ENCODE peak calls at places on chromosomes 13 and 19, in four cellular contexts. P, Z, G and A are unnamed samples.

GRCh38 chr13:27005556-27005955 is 166.1 kb downstream of the USP12 start:
- DNase-seq in Z (no peak), G (no peak), P (no peak), A (no peak)

GRCh38 chr13:74067818-74068217 is 66.4 kb downstream of the KLF12 start:
- DNase-seq in P (no peak), G (no peak), Z (no peak), A (no peak)

GRCh38 chr13:112746044-112746443 is 56.2 kb downstream of the ATP11A start:
- DNase-seq in Z (no peak), P (no peak), G (no peak), A (no peak)

GRCh38 chr13:50060718-50061117 is 45.5 kb downstream of the KCNRG start:
- DNase-seq in G (no peak), Z (no peak), P (no peak), A (no peak)

GRCh38 chr13:79398915-79399314 is 7.1 kb downstream of the RBM26 start:
- DNase-seq in Z (peak; percentile 36), P (no peak), G (no peak), A (no peak)

GRCh38 chr13:59880468-59880867 is 283.3 kb downstream of the DIAPH3 start:
- DNase-seq in G (no peak), P (no peak), Z (no peak), A (no peak)

GRCh38 chr13:33228645-33229445 is 56.7 kb downstream of the STARD13 start:
- DNase-seq in G (no peak), P (peak; percentile 62), Z (peak; percentile 32), A (peak; percentile 71)

GRCh38 chr13:20940083-20940482 is 37.5 kb upstream of the XPO4 start:
- DNase-seq in P (peak; percentile 83), Z (no peak), G (no peak), A (no peak)

GRCh38 chr19:30227661-30228112 is 144.5 kb upstream of the ZNF536 start:
- DNase-seq in G (peak; percentile 87), P (peak; percentile 17), Z (peak; percentile 66), A (peak; percentile 36)

GRCh38 chr13:31207630-31208549 is 8.1 kb downstream of the B3GLCT start:
- DNase-seq in Z (no peak), G (no peak), P (no peak), A (no peak)

GRCh38 chr19:6393982-6394412 is 1.0 kb upstream of the GTF2F1 start:
- DNase-seq in Z (no peak), P (no peak), G (no peak), A (no peak)

GRCh38 chr19:33175886-33176669 is 18.1 kb upstream of the LRP3 start:
- DNase-seq in G (peak; percentile 55), P (peak; percentile 61), Z (no peak), A (no peak)

GRCh38 chr13:76600086-76600485 is 286.1 kb downstream of the KCTD12 start:
- DNase-seq in Z (no peak), P (no peak), G (no peak), A (peak; percentile 71)

GRCh38 chr13:36163809-36164308 is 32.7 kb upstream of the DCLK1 start:
- DNase-seq in Z (peak; percentile 3), P (no peak), G (no peak), A (no peak)

GRCh38 chr13:111027481-111028439 is 87.3 kb upstream of the ARHGEF7 start:
- DNase-seq in P (peak; percentile 6), G (peak; percentile 28), Z (no peak), A (no peak)

GRCh38 chr13:48144413-48145035 is 49.6 kb upstream of the MED4 start:
- DNase-seq in G (no peak), Z (peak; percentile 10), P (no peak), A (peak; percentile 81)

GRCh38 chr19:31110331-31110730 is 238.9 kb downstream of the TSHZ3 start:
- DNase-seq in Z (peak; percentile 9), P (no peak), G (peak; percentile 48), A (no peak)

GRCh38 chr13:106407338-106407737 is 128.1 kb downstream of the EFNB2 start:
- DNase-seq in G (no peak), P (no peak), Z (no peak), A (no peak)

GRCh38 chr13:91592050-91593014 is 193.9 kb downstream of the GPC5 start:
- DNase-seq in P (no peak), G (no peak), Z (no peak), A (no peak)

GRCh38 chr13:24675806-24676570 is 4.2 kb upstream of the ATP12A start:
- DNase-seq in P (no peak), G (no peak), Z (no peak), A (no peak)

GRCh38 chr19:39197808-39198207 is 1.0 kb downstream of the NCCRP1 start:
- DNase-seq in G (no peak), P (no peak), Z (no peak), A (no peak)

GRCh38 chr13:108964601-108965000 is 335.2 kb downstream of the MYO16 start:
- DNase-seq in Z (no peak), G (no peak), P (no peak), A (no peak)

GRCh38 chr13:84037937-84038464 is 155.7 kb upstream of the SLITRK1 start:
- DNase-seq in G (no peak), P (no peak), Z (no peak), A (no peak)

GRCh38 chr13:40787062-40787461 is 2.3 kb upstream of the SLC25A15 start:
- DNase-seq in P (no peak), G (no peak), Z (peak; percentile 17), A (no peak)

GRCh38 chr13:54185101-54185500 is 1156.5 kb downstream of the OLFM4 start:
- DNase-seq in G (no peak), Z (no peak), P (no peak), A (no peak)

GRCh38 chr19:29499261-29499920 is 26.4 kb upstream of the VSTM2B start:
- DNase-seq in G (no peak), P (no peak), Z (no peak), A (no peak)

GRCh38 chr13:25286308-25286968 is 850 bp downstream of the MTMR6 start:
- DNase-seq in G (no peak), P (peak; percentile 24), Z (peak; percentile 37), A (peak; percentile 66)

GRCh38 chr13:71730267-71730666 is 136.7 kb downstream of the DACH1 start:
- DNase-seq in G (no peak), Z (no peak), P (no peak), A (no peak)

GRCh38 chr13:102913924-102914628 is 68.2 kb downstream of the ERCC5 start:
- DNase-seq in Z (no peak), G (no peak), P (no peak), A (peak; percentile 73)

GRCh38 chr13:96581741-96582140 is 412.5 kb downstream of the OXGR1 start:
- DNase-seq in P (no peak), G (no peak), Z (no peak), A (no peak)

GRCh38 chr19:34172661-34173144 is 399 bp downstream of the LSM14A start:
- DNase-seq in P (no peak), Z (no peak), G (no peak), A (no peak)

GRCh38 chr19:39792999-39793546 is 14.4 kb downstream of the LEUTX start:
- DNase-seq in Z (peak; percentile 82), P (peak; percentile 54), G (peak; percentile 92), A (peak; percentile 78)

GRCh38 chr19:10408511-10409291 is 5.4 kb upstream of the CDC37 start:
- DNase-seq in P (no peak), G (no peak), Z (no peak), A (no peak)

GRCh38 chr19:36837525-36837901 is 674 bp downstream of the ZNF790 start:
- DNase-seq in G (no peak), P (peak; percentile 31), Z (no peak), A (no peak)

GRCh38 chr13:84973661-84974060 is 825.6 kb downstream of the SLITRK6 start:
- DNase-seq in P (no peak), Z (no peak), G (no peak), A (no peak)

GRCh38 chr19:16073988-16074387 is 2.3 kb upstream of the TPM4 start:
- DNase-seq in Z (no peak), P (no peak), G (peak; percentile 27), A (peak; percentile 49)

DNA sequence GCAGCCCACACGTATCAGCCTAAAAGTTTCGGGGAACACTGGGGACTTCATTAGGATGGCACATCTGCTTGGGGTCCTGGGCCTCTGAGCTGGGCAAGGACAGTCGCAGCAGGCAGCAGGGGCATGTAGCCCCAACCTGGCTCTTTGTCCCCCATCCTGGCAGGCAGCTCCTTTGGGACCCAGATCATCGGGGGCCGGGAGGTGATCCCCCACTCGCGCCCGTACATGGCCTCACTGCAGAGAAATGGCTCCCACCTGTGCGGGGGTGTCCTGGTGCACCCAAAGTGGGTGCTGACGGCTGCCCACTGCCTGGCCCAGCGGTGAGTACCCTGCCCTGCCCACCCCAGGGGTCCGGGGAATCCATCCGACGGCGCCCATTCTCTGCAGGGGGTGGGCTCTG is 3.3 kb downstream of the GZMM start:
- DNase-seq in P (no peak), G (no peak), Z (no peak), A (no peak)
- H4K20me1 ChIP-seq in P (peaks cover 2% of the 10 kb centered on the region), G (peaks cover 9% of the 10 kb centered on the region), Z (no peaks in the 10 kb centered on the region), A (no peaks in the 10 kb centered on the region)

GRCh38 chr13:44331912-44332840 is 41.4 kb upstream of the SERP2 start:
- DNase-seq in Z (no peak), G (no peak), P (no peak), A (peak; percentile 59)
- TF ChIP-seq JUN in Z (no peak), G (no peak), P (no peak), A (no peak)

GRCh38 chr19:2732157-2732725 is 7.6 kb downstream of the SLC39A3 start:
- DNase-seq in Z (no peak), P (no peak), G (no peak), A (no peak)

GRCh38 chr19:2727640-2727944 is 6.4 kb upstream of the DIRAS1 start:
- DNase-seq in G (no peak), Z (no peak), P (no peak), A (no peak)

GRCh38 chr19:2731181-2732117 is 8.4 kb downstream of the SLC39A3 start:
- DNase-seq in P (no peak), Z (no peak), G (no peak), A (no peak)

GRCh38 chr19:2728783-2729387 is 7.7 kb upstream of the DIRAS1 start:
- DNase-seq in G (no peak), P (no peak), Z (no peak), A (no peak)

DNA sequence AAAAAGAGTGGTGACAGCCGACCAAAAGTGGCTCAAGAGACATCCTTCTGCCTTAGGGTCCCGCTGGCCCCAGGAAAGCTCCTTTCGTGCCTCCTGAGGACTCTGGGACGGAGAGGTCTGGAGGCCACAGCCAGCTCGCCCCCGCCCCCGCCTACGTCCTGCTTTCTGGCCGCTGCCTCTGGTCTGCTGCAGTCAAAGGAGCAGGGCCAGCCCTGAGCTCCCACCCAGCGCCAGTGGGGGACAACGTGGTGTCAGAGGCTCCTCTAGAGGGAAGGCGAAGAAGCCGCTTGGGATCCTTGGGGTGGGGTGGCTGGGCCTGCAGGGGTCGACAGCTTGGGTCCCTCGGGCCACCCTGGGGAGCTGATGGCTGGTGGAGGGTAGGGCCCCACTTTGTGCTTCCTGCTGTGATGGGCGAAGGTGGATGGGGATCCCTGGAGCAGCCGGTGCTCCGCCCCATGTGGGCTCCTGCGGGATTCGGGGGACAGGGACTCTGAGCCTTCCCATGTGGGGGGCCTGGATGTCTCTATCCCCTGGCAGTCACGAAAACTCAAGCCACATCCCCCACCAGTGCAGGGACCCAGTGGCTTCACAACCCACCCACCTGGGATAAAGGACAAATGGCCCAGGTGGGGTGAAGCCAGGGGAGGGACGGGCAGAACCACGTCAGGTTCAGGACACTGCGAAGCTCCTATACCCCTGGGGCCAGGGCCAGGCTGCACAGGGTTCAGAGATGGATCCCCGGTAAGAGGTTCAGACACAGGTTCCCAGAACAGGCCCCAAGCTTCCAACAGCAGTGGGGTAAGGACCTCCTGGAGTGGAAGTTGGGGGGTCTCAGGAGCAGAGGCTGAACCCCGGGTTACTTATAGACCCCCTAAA is 9.0 kb upstream of the DIRAS1 start:
- DNase-seq in G (no peak), Z (no peak), P (no peak), A (no peak)
- H4K20me1 ChIP-seq in G (peaks cover 15% of the 10 kb centered on the region), Z (peaks cover 23% of the 10 kb centered on the region), P (no peaks in the 10 kb centered on the region), A (no peaks in the 10 kb centered on the region)

GRCh38 chr19:17248011-17248776 is 2.5 kb upstream of the NR2F6 start:
- DNase-seq in Z (no peak), P (peak; percentile 83), G (peak; percentile 79), A (no peak)
- TF ChIP-seq JUN in Z (no peak), P (no peak), G (no peak), A (no peak)

GRCh38 chr19:17109300-17109699 is 33.7 kb downstream of the MYO9B start:
- DNase-seq in G (no peak), Z (no peak), P (no peak), A (no peak)
- H4K20me1 ChIP-seq in G (peaks cover 14% of the 10 kb centered on the region), Z (peaks cover 20% of the 10 kb centered on the region), P (no peaks in the 10 kb centered on the region), A (no peaks in the 10 kb centered on the region)